ENCODE peak calls at places on chromosomes 13 and 19, in nine cellular contexts. H is Panc1; E is HepG2; D is A673; S is heart left ventricle; C is IMR-90; B is keratinocyte; K is Peyer's patch; R is CD8-positive, alpha-beta T cell. N is an unnamed sample. For H3K4me1, the result is how much of the 10 kb centered on the place peaks cover.

GRCh38 chr13:95437561-95437960 is 115.0 kb upstream of the CLDN10 start:
- DNase-seq in E (no peak), S (no peak), D (no peak), K (no peak), R (no peak), B (no peak), H (no peak), C (no peak), N (no peak)

GRCh38 chr19:8132858-8133458 is 16.4 kb downstream of the FBN3 start:
- DNase-seq in H (no peak), K (no peak), S (no peak), B (no peak), E (no peak), R (no peak), C (no peak), D (no peak), N (no peak)

GRCh38 chr13:44191504-44192171 is 182.0 kb upstream of the SERP2 start:
- DNase-seq in H (no peak), D (peak), S (peak), B (no peak), K (peak), R (peak), E (peak), C (peak), N (no peak)

GRCh38 chr19:1592755-1593628 is at the start of gene MBD3:
- DNase-seq in D (peak), R (peak), H (no peak), S (peak), E (peak), K (peak), B (peak), C (peak), N (peak)

GRCh38 chr13:112218416-112218815 is 151.5 kb downstream of the SOX1 start:
- DNase-seq in H (no peak), E (no peak), S (no peak), B (no peak), C (no peak), R (no peak), K (no peak), D (no peak), N (no peak)

GRCh38 chr19:51398096-51398704 is 7.8 kb upstream of the C19orf84 start:
- DNase-seq in K (no peak), C (peak), R (no peak), S (no peak), E (peak), D (peak), H (no peak), B (no peak), N (no peak)

GRCh38 chr13:76668141-76668540 is 218.1 kb downstream of the KCTD12 start:
- DNase-seq in D (no peak), B (no peak), E (no peak), K (no peak), H (no peak), C (no peak), S (no peak), R (no peak), N (no peak)

GRCh38 chr13:113625965-113626661 is 31.9 kb downstream of the ATP4B start:
- DNase-seq in C (peak), R (no peak), B (no peak), H (no peak), K (no peak), D (peak), S (peak), E (no peak), N (peak)

GRCh38 chr13:23159205-23159586 is 21.6 kb upstream of the SGCG start:
- DNase-seq in B (no peak), D (peak), R (no peak), E (peak), C (peak), K (no peak), H (no peak), S (peak), N (peak)

GRCh38 chr19:6141217-6141616 is 5.8 kb downstream of the ACSBG2 start:
- DNase-seq in D (no peak), H (no peak), B (no peak), K (no peak), E (no peak), S (no peak), C (no peak), R (no peak), N (no peak)

GRCh38 chr13:41268764-41269163 is 5.4 kb upstream of the MTRF1 start:
- DNase-seq in H (no peak), C (peak), S (no peak), E (no peak), K (no peak), R (no peak), D (peak), B (no peak), N (no peak)

GRCh38 chr13:80945328-80945727 is 604.4 kb upstream of the SPRY2 start:
- DNase-seq in E (peak), C (no peak), H (no peak), K (no peak), D (peak), S (no peak), B (no peak), R (no peak), N (no peak)

GRCh38 chr13:97342936-97343335 is 91.0 kb upstream of the RAP2A start:
- DNase-seq in S (no peak), K (no peak), H (no peak), B (no peak), D (no peak), C (no peak), E (no peak), R (no peak), N (no peak)

GRCh38 chr13:99859178-99860177 is 112.1 kb downstream of the ZIC5 start:
- DNase-seq in D (peak), R (peak), E (no peak), K (no peak), C (no peak), B (no peak), S (no peak), H (no peak), N (no peak)

GRCh38 chr19:28426110-28426901 is 786.6 kb downstream of the UQCRFS1 start:
- DNase-seq in K (no peak), S (no peak), H (no peak), E (no peak), R (no peak), C (no peak), B (no peak), D (no peak), N (no peak)

GRCh38 chr13:64675256-64675892 is 2554.8 kb downstream of the PCDH9 start:
- DNase-seq in D (no peak), B (peak), E (peak), C (peak), R (no peak), H (peak), K (no peak), S (no peak), N (no peak)

GRCh38 chr13:53439439-53440225 is 411.0 kb downstream of the OLFM4 start:
- DNase-seq in C (no peak), S (no peak), R (no peak), E (no peak), K (no peak), B (no peak), H (no peak), D (no peak), N (no peak)

GRCh38 chr19:19627716-19628498 is at the start of gene LPAR2:
- DNase-seq in R (peak), C (no peak), D (peak), H (no peak), E (no peak), B (peak), S (no peak), K (peak), N (no peak)

GRCh38 chr13:41694902-41695301 is 237.6 kb downstream of the RGCC start:
- DNase-seq in B (no peak), S (peak), H (peak), K (peak), E (no peak), R (no peak), D (peak), C (peak), N (peak)

GRCh38 chr19:10424011-10424637 is 3.8 kb downstream of the PDE4A start:
- DNase-seq in H (no peak), B (no peak), K (peak), D (peak), S (peak), C (peak), E (peak), R (no peak), N (peak)

GRCh38 chr13:72586519-72586918 is 140.9 kb downstream of the MZT1 start:
- DNase-seq in S (no peak), E (no peak), C (no peak), R (no peak), H (no peak), D (no peak), B (no peak), K (no peak), N (no peak)

GRCh38 chr19:20077791-20078463 is at the start of gene ZNF90:
- DNase-seq in S (peak), C (peak), R (peak), B (peak), E (peak), K (peak), H (peak), D (peak), N (peak)

GRCh38 chr13:51995677-51996551 is 15.3 kb downstream of the ATP7B start:
- DNase-seq in C (no peak), K (no peak), S (peak), H (no peak), R (no peak), E (no peak), D (peak), B (no peak), N (peak)

GRCh38 chr13:74667656-74668055 is 533.5 kb upstream of the KLF12 start:
- DNase-seq in K (no peak), B (no peak), E (no peak), D (no peak), R (no peak), S (no peak), C (no peak), H (no peak), N (no peak)

GRCh38 chr19:12052057-12052570 is 647 bp downstream of the ZNF878 start:
- DNase-seq in B (no peak), K (no peak), E (no peak), D (no peak), R (no peak), H (no peak), S (no peak), C (peak), N (no peak)

GRCh38 chr13:102913924-102914628 is 68.2 kb downstream of the ERCC5 start:
- DNase-seq in E (no peak), D (peak), S (no peak), B (no peak), C (peak), H (no peak), R (no peak), K (peak), N (no peak)

GRCh38 chr19:14102756-14103155 is 12.2 kb upstream of the SAMD1 start:
- DNase-seq in H (no peak), R (no peak), E (no peak), B (no peak), S (no peak), D (no peak), K (no peak), C (no peak), N (no peak)

GRCh38 chr13:26497991-26498423 is 59.5 kb upstream of the WASF3 start:
- DNase-seq in C (peak), B (no peak), E (no peak), S (no peak), R (no peak), H (no peak), K (no peak), D (peak), N (no peak)

GRCh38 chr13:93603043-93603442 is 376.4 kb downstream of the GPC6 start:
- DNase-seq in C (peak), B (peak), H (no peak), E (no peak), S (no peak), R (no peak), K (no peak), D (peak), N (no peak)

GRCh38 chr13:40026741-40027140 is 371.3 kb downstream of the COG6 start:
- DNase-seq in K (no peak), B (no peak), D (no peak), H (no peak), C (no peak), R (no peak), S (no peak), E (no peak), N (no peak)

GRCh38 chr19:34184880-34185491 is 12.7 kb downstream of the LSM14A start:
- DNase-seq in S (no peak), H (no peak), E (no peak), R (no peak), B (no peak), D (no peak), K (no peak), C (no peak), N (no peak)
- H3K4me1 ChIP-seq in S (half or more), H (under half), E (half or more), R (half or more), B (under half), D (under half), K (under half), C (under half), N (half or more)

DNA sequence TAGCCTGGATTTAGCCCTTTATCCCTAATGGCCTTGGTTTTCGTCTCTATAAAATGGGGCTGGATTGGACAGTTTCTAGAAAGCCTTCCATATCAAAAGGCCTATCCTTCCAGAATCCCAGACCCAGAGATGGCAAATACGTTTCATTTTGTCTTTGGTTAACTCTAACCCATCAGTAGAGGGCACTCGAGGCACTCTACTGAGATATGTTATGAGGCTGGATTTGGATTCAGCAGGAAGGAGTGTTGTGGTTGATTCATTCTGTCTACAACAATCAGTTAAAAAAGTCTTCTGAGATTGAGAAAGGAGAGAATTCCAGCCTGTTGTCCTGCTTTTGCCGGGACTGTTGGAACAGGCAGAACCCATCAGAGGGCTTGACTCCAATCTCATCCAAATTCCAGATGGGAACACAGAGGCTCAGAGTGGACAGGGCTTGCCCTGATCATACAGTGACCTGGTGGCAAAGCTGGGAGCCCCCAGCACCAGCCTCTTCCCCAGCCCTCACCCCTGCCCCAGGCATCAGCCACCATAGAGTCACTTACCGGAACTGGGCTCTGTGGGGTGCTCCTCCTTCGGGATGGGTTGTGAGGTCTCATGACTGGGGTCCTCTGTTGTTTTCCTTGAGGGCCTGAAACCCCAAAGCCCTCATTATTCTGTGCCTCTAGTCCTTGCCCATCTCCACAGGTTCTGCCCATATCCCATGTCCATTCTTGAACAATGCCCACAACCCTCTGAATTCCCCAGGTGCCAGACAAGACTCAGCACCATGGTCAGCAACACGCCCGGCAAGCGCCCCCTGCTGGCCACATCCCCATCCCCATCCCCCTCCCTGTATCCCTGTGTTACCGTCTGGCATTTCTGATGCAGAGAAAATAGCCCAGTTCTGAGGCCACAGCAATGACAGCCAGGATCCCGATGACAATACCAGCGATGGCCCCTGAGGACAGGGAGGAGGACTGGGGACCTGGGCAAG is 12.3 kb upstream of the ZNF180 start:
- DNase-seq in E (peak), R (no peak), D (peak), K (peak), H (no peak), S (no peak), C (peak), B (peak), N (no peak)
- TF ChIP-seq CTCF in E (peak), R (no peak), D (peak), K (no peak), H (peak), S (no peak), C (peak), B (peak), N (peak)

GRCh38 chr13:111210082-111210481 is 95.0 kb downstream of the ARHGEF7 start:
- DNase-seq in B (no peak), C (no peak), K (no peak), D (no peak), H (no peak), R (no peak), S (no peak), E (no peak), N (no peak)

GRCh38 chr13:111210945-111211469 is 95.9 kb downstream of the ARHGEF7 start:
- DNase-seq in R (no peak), E (no peak), B (no peak), H (no peak), K (no peak), C (no peak), D (no peak), S (no peak), N (no peak)

GRCh38 chr13:111212517-111212873 is 97.4 kb downstream of the ARHGEF7 start:
- DNase-seq in E (no peak), C (no peak), H (no peak), S (no peak), R (no peak), B (no peak), D (no peak), K (no peak), N (no peak)

GRCh38 chr13:111210488-111210887 is 95.4 kb downstream of the ARHGEF7 start:
- DNase-seq in H (no peak), C (peak), S (peak), B (no peak), D (peak), K (no peak), R (no peak), E (no peak), N (peak)

GRCh38 chr13:111211789-111212516 is 96.8 kb downstream of the ARHGEF7 start:
- DNase-seq in K (no peak), H (no peak), S (no peak), E (no peak), D (peak), C (peak), R (no peak), B (no peak), N (no peak)
- H3K4me1 ChIP-seq in K (under half), H (under half), S (half or more), E (under half), D (under half), C (under half), R (under half), B (under half), N (half or more)

GRCh38 chr19:55453861-55454260 is 7.6 kb downstream of the ISOC2 start:
- DNase-seq in D (no peak), K (no peak), C (no peak), S (no peak), B (no peak), E (no peak), R (no peak), H (no peak), N (no peak)

GRCh38 chr19:55456347-55456746 is 5.1 kb downstream of the ISOC2 start:
- DNase-seq in S (no peak), D (no peak), E (no peak), C (no peak), K (no peak), B (no peak), H (no peak), R (no peak), N (no peak)

GRCh38 chr19:55452381-55453325 is 8.8 kb downstream of the ISOC2 start:
- DNase-seq in E (peak), R (no peak), H (no peak), C (peak), D (peak), B (no peak), S (peak), K (peak), N (peak)

GRCh38 chr19:55455576-55456235 is 5.7 kb downstream of the ISOC2 start:
- DNase-seq in D (no peak), B (no peak), H (no peak), R (no peak), S (no peak), C (no peak), K (no peak), E (no peak), N (no peak)

DNA sequence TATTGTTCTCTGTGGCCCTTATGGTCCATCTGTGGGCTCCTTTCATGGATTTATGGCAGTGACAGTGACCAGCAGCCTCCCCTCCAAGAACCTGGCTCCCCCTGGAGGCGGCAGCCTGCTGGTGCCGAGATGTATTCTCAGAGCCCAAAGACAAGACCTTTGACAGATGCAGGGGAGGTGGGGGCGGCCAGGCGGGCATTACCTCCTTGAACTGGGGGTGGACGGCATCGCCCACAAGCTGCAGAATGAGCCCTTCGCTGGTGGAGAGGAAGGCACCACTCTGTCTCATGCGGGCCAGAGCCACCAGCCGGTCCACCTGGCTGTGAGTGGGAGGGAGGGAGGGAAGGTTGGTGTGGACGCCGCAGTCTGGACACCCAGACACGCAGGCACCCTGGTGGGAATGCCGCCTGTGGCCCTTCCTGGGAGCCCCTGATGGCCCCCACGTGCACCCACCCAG is 6.6 kb downstream of the ISOC2 start:
- DNase-seq in K (no peak), C (peak), S (no peak), B (no peak), D (peak), E (peak), H (no peak), R (no peak), N (no peak)
- TF ChIP-seq CTCF in K (no peak), C (peak), S (peak), B (peak), D (peak), E (peak), H (peak), R (peak), N (peak)